ENCODE peak calls at places on chromosomes 11 and 22, in eight cellular contexts. Y is OCI-LY7, G is psoas muscle, S is AG04449, B is thoracic aorta, W is Caco-2, U is foreskin fibroblast, L is sigmoid colon. V is an unnamed sample.

GRCh38 chr11:105144887-105145286 is 5.3 kb upstream of the CARD18 start:
- DNase-seq in U (peak), G (no peak), S (peak), W (no peak), L (no peak), B (no peak), Y (no peak), V (peak)

GRCh38 chr11:133581091-133581490 is 48.8 kb upstream of the OPCML start:
- DNase-seq in G (no peak), U (no peak), S (no peak), B (no peak), W (no peak), Y (no peak), L (no peak), V (no peak)

GRCh38 chr11:79371152-79371551 is 69.7 kb downstream of the TENM4 start:
- DNase-seq in S (no peak), W (no peak), Y (no peak), B (no peak), L (no peak), U (no peak), G (no peak), V (no peak)

GRCh38 chr22:41480397-41480735 is 11.4 kb downstream of the ACO2 start:
- DNase-seq in Y (no peak), U (peak), B (no peak), W (no peak), S (peak), G (no peak), L (no peak), V (no peak)

GRCh38 chr11:126277322-126277721 is 5.6 kb upstream of the TIRAP start:
- DNase-seq in W (no peak), S (no peak), B (no peak), G (no peak), L (no peak), U (no peak), Y (no peak), V (no peak)

GRCh38 chr11:105588001-105588400 is 21.9 kb upstream of the GRIA4 start:
- DNase-seq in L (no peak), Y (no peak), G (no peak), S (peak), U (peak), W (no peak), B (no peak), V (no peak)

GRCh38 chr11:96218901-96219300 is 124.1 kb downstream of the MAML2 start:
- DNase-seq in W (no peak), B (no peak), L (no peak), G (no peak), S (no peak), U (no peak), Y (no peak), V (no peak)

GRCh38 chr22:47144791-47145425 is 382.5 kb downstream of the TBC1D22A start:
- DNase-seq in B (no peak), L (no peak), U (no peak), G (no peak), W (no peak), Y (no peak), S (no peak), V (no peak)

GRCh38 chr22:20211997-20212753 is 55.9 kb downstream of the RTN4R start:
- DNase-seq in L (peak), W (no peak), B (no peak), U (no peak), G (peak), Y (no peak), S (no peak), V (no peak)

DNA sequence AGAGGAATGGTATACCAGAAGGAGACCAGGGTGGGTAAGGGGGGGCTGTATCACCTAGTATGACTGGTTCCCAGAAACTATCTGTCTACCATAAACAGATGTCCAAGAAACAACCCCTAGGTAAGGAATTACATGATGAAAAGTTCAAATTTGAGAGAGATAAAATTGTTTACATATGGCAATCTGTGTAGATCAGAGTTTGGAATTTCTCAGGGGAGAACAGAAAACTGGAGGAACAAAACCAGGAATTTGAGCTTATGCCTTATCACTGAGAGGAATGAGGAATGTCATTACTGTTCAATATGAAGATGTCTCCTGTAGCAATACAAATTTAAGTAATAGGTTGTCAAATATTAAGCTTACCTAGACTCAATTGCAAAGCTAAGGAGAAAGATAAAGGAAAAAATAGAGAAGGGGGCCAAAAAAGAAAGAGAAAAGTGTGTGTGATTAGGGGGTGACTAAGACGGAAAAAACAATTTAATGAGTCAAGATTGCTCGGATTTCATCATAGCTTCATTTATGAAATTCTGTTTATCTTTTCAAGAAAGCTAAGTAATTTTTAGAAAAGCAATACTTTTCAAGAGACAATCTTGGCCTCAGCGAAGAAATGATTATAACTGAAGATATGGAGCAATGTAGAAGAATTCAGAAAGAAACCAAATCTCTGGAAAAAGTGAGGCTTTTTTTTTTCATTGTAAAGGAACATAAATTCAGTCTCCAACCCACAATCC is 117.8 kb downstream of the APOL5 start:
- DNase-seq in G (no peak), W (no peak), L (no peak), Y (no peak), B (no peak), S (no peak), U (peak), V (peak)
- H3K4me3 ChIP-seq in G (peak), W (peak), L (peak), Y (peak), B (peak), S (peak), U (peak), V (peak)

GRCh38 chr22:50201191-50202129 is 649 bp downstream of the SELENOO start:
- DNase-seq in L (no peak), W (no peak), G (no peak), U (peak), S (no peak), B (no peak), Y (peak), V (no peak)
- TF ChIP-seq CTCF in L (no peak), W (no peak), G (no peak), U (no peak), S (no peak), B (no peak), Y (no peak), V (no peak)

GRCh38 chr11:5689551-5689983 is at the start of gene TRIM22:
- DNase-seq in Y (peak), U (peak), B (no peak), W (no peak), L (no peak), S (peak), G (no peak), V (peak)

GRCh38 chr11:5690216-5690615 is 626 bp downstream of the TRIM22 start:
- DNase-seq in S (no peak), L (no peak), Y (no peak), B (no peak), U (peak), G (no peak), W (no peak), V (no peak)

GRCh38 chr11:5691963-5692358 is 2.4 kb downstream of the TRIM22 start:
- DNase-seq in G (no peak), Y (peak), W (no peak), L (no peak), S (no peak), U (no peak), B (no peak), V (no peak)

GRCh38 chr11:5688482-5688881 is 1.1 kb upstream of the TRIM22 start:
- DNase-seq in W (no peak), G (no peak), U (no peak), Y (no peak), S (no peak), L (no peak), B (no peak), V (no peak)

DNA sequence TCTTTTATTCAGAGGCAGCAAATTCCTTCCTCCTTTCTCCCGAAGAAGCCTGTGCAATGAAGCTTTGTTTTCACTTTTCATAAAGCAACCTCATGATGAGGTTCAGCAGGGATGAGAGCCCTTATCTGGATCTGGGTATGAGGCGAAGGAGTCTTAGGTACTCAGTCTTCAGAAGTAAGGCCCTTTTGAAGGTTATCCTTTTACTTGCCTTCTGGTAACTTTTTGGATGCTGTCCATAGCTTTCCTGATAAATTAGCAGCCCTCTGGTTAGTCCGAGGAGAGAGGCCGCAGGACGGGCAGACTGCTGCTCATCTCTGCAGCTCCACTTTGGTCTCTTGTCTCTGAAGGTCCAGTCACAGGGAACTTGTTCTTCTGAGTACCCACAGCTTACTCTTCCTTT is 1.1 kb downstream of the TRIM22 start:
- DNase-seq in W (no peak), S (no peak), G (no peak), L (no peak), Y (peak), U (peak), B (no peak), V (no peak)
- H3K4me3 ChIP-seq in W (no peak), S (peak), G (peak), L (peak), Y (peak), U (peak), B (peak), V (peak)

GRCh38 chr22:36368359-36368983 is 19.3 kb downstream of the MYH9 start:
- DNase-seq in W (peak), L (no peak), G (no peak), B (no peak), S (no peak), Y (no peak), U (peak), V (no peak)
- TF ChIP-seq CTCF in W (peak), L (peak), G (no peak), B (no peak), S (peak), Y (peak), U (peak), V (no peak)

DNA sequence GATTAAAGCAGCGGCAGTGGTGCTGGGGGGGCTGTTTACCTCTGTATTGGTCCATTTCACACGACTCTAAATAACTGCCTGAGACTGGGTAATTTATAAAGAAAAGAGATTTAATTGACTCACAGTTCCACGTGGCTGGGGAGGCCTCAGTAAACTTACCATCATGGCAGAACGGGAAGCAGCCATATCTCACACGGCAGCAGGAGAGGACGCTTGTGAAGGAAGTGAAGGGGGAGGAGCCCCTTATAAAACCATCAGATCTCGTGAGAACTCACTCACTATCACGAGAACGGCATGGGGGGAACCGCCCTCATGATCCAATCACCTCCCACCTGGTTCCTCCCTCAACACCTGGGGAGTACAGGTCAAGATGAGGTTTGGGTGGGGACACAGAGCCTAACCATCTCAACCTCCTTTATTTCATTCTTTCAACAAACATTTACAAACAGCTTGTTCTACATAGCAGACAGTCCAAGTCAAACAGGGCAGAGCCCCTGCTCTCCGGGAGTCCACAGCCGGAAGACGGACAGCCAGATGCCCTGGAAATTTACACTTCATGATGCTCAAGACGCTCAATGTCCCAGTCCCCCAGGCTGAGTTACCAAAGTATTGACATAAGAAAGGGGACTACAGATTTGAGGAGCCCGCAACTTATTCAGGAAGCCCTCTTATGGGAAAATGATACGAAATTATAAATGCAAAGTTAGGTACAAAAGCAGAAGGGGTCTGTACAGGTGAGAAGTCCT is 26.3 kb upstream of the HMGXB4 start:
- DNase-seq in S (no peak), W (no peak), B (no peak), Y (peak), L (no peak), G (no peak), U (no peak), V (no peak)
- H3K4me3 ChIP-seq in S (no peak), W (no peak), B (no peak), Y (peak), L (no peak), G (no peak), U (no peak), V (no peak)

DNA sequence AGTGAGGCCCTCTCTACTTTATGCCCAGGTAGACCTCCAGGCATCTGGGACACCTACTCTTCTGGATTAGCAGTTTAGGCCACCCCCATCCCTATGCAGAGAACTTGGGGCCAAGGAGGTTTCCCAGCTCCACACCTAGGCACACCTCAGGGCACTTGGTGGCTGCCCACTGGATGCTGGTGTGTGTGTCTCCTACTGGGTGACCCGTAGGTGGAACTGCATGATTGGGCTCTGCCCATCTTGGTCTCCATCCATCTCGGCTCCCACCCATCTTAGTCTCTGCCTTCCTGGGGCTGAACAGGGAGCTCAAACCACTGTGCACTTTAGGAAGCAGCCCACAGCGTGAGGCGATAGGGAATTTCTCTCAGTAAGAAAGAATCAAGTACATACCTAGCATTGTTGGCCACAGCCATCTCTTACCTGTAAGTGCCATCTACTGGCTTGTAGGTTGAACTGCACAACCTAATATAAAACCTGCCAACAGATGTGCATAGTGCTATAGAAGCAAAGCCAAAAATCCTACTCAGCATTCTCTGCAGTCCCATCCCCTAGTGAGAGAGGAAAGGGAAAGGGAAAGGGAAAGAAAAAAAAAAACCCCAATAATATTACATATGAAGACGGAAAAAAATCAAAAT is 61.6 kb upstream of the PTPN5 start:
- DNase-seq in U (peak), W (no peak), Y (peak), G (no peak), B (no peak), S (no peak), L (no peak), V (no peak)
- TF ChIP-seq CTCF in U (peak), W (peak), Y (peak), G (no peak), B (no peak), S (peak), L (no peak), V (peak)